ENCODE peak calls at places on chromosomes 11 and 22, in eight cellular contexts. One of them, this sample, is unnamed.

GRCh38 chr11:61116426-61117214 is 14.3 kb downstream of the CD5 start:
- DNase-seq in NB4: no peak
- DNase-seq in Caco-2: no peak
- DNase-seq in adrenal gland: no peak
- DNase-seq in tibial artery: no peak
- DNase-seq in cardiac muscle cell: no peak
- DNase-seq in left lung: no peak
- DNase-seq in fibroblast of pulmonary artery: no peak
- DNase-seq in this sample: no peak

GRCh38 chr11:2393111-2393868 is 7.3 kb upstream of the TSSC4 start:
- DNase-seq in tibial artery: no peak
- DNase-seq in NB4: no peak
- DNase-seq in adrenal gland: no peak
- DNase-seq in Caco-2: no peak
- DNase-seq in fibroblast of pulmonary artery: no peak
- DNase-seq in cardiac muscle cell: no peak
- DNase-seq in left lung: no peak
- DNase-seq in this sample: no peak

GRCh38 chr11:18145025-18145424 is 12.7 kb downstream of the MRGPRX3 start:
- DNase-seq in adrenal gland: no peak
- DNase-seq in NB4: peak
- DNase-seq in fibroblast of pulmonary artery: no peak
- DNase-seq in left lung: no peak
- DNase-seq in tibial artery: no peak
- DNase-seq in Caco-2: no peak
- DNase-seq in cardiac muscle cell: no peak
- DNase-seq in this sample: no peak

GRCh38 chr11:127632971-127633680 is 632.6 kb upstream of the KIRREL3 start:
- DNase-seq in fibroblast of pulmonary artery: no peak
- DNase-seq in left lung: no peak
- DNase-seq in NB4: no peak
- DNase-seq in Caco-2: no peak
- DNase-seq in tibial artery: no peak
- DNase-seq in adrenal gland: no peak
- DNase-seq in cardiac muscle cell: no peak
- DNase-seq in this sample: no peak

GRCh38 chr11:108338750-108339149 is 115.9 kb downstream of the ATM start:
- DNase-seq in left lung: no peak
- DNase-seq in fibroblast of pulmonary artery: no peak
- DNase-seq in adrenal gland: no peak
- DNase-seq in NB4: no peak
- DNase-seq in cardiac muscle cell: no peak
- DNase-seq in Caco-2: no peak
- DNase-seq in tibial artery: no peak
- DNase-seq in this sample: no peak

GRCh38 chr11:84824624-84825023 is 802.5 kb downstream of the DLG2 start:
- DNase-seq in fibroblast of pulmonary artery: no peak
- DNase-seq in left lung: no peak
- DNase-seq in adrenal gland: no peak
- DNase-seq in NB4: peak
- DNase-seq in Caco-2: no peak
- DNase-seq in cardiac muscle cell: peak
- DNase-seq in tibial artery: no peak
- DNase-seq in this sample: no peak

GRCh38 chr11:19332476-19332875 is 91.7 kb upstream of the E2F8 start:
- DNase-seq in fibroblast of pulmonary artery: no peak
- DNase-seq in Caco-2: no peak
- DNase-seq in cardiac muscle cell: no peak
- DNase-seq in adrenal gland: no peak
- DNase-seq in left lung: no peak
- DNase-seq in tibial artery: no peak
- DNase-seq in NB4: no peak
- DNase-seq in this sample: no peak

GRCh38 chr11:118139578-118139977 is 13.0 kb downstream of the SCN4B start:
- DNase-seq in Caco-2: peak
- DNase-seq in NB4: no peak
- DNase-seq in tibial artery: no peak
- DNase-seq in adrenal gland: no peak
- DNase-seq in left lung: no peak
- DNase-seq in fibroblast of pulmonary artery: no peak
- DNase-seq in cardiac muscle cell: no peak
- DNase-seq in this sample: no peak

GRCh38 chr11:104881117-104881794 is 17.0 kb downstream of the CASP12 start:
- DNase-seq in NB4: no peak
- DNase-seq in adrenal gland: no peak
- DNase-seq in tibial artery: no peak
- DNase-seq in cardiac muscle cell: no peak
- DNase-seq in Caco-2: no peak
- DNase-seq in left lung: no peak
- DNase-seq in fibroblast of pulmonary artery: no peak
- DNase-seq in this sample: no peak

GRCh38 chr22:26399288-26399687 is 29.8 kb upstream of the ASPHD2 start:
- DNase-seq in left lung: no peak
- DNase-seq in tibial artery: no peak
- DNase-seq in cardiac muscle cell: no peak
- DNase-seq in NB4: no peak
- DNase-seq in fibroblast of pulmonary artery: peak
- DNase-seq in adrenal gland: no peak
- DNase-seq in Caco-2: no peak
- DNase-seq in this sample: no peak

DNA sequence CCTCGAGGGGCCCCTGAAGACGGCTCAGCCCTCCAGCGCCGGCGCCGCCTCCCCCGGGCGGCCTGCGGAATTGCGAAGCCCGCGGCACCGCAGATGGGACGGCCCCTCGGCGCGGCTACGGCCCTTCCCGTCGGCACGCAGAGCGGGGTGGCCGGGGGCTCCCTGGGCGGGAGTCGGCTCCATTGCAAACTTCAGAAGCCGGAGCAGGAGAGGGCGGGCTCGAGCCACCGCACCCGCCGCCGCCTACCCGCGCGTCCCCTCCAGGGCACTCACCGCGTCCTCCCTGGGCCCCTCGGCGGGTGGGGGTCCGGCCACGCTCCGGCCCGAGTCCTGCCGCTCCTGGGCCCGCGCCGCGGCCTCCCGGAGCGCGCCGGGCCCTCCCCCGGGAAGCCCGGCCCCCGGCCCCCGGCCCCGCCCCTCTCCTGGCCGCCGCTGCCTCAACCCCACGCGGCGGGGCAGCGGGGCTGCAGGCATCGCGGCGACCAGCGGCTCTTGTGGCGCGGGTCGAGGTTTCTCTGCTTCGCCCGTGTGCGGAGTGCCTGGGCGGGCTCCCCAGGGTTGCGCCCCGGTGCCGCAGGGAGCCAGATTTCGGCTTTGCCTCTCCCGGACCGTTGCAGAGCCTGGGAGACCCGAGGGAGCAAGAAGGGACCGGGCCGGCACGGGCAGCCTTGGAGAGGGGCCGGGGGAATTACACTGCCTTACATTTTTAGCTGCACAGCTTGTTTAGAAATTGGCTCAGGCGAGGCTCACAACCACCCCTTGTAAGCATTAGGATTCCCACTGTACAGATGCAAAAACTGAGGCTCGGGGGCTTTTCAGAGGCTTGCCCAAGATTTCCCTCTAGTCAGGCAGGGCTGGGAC is at the start of gene PACSIN3:
- DNase-seq in left lung: peak
- DNase-seq in Caco-2: peak
- DNase-seq in cardiac muscle cell: peak
- DNase-seq in fibroblast of pulmonary artery: peak
- DNase-seq in NB4: peak
- DNase-seq in adrenal gland: no peak
- DNase-seq in tibial artery: peak
- DNase-seq in this sample: peak
- TF ChIP-seq CTCF in left lung: no peak
- TF ChIP-seq CTCF in Caco-2: no peak
- TF ChIP-seq CTCF in cardiac muscle cell: peak
- TF ChIP-seq CTCF in fibroblast of pulmonary artery: no peak
- TF ChIP-seq CTCF in NB4: no peak
- TF ChIP-seq CTCF in adrenal gland: peak
- TF ChIP-seq CTCF in tibial artery: no peak
- TF ChIP-seq CTCF in this sample: no peak

DNA sequence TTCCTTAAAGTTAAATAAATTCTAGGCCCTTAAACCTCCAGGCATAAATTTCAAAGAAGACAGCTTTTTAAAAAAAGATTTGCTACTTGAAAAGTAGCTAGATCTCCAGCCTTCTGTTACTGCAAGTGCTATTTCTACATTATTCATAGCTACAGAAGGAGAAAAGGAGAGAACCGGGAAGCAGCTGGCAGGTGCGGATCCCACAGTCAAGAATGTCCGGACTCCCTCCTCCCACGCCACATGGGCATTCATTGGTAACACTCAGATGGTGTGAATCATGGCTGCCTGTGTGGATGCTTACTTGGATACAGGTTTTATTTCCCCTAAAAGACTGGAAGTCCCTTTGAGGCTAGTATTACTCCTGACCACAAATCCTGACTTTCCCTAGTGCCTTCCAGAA is 39.5 kb upstream of the YPEL1 start:
- DNase-seq in fibroblast of pulmonary artery: peak
- DNase-seq in adrenal gland: peak
- DNase-seq in cardiac muscle cell: no peak
- DNase-seq in left lung: no peak
- DNase-seq in NB4: no peak
- DNase-seq in Caco-2: no peak
- DNase-seq in tibial artery: no peak
- DNase-seq in this sample: no peak
- TF ChIP-seq CTCF in fibroblast of pulmonary artery: no peak
- TF ChIP-seq CTCF in adrenal gland: no peak
- TF ChIP-seq CTCF in cardiac muscle cell: no peak
- TF ChIP-seq CTCF in left lung: no peak
- TF ChIP-seq CTCF in NB4: no peak
- TF ChIP-seq CTCF in Caco-2: no peak
- TF ChIP-seq CTCF in tibial artery: peak
- TF ChIP-seq CTCF in this sample: no peak

GRCh38 chr11:32440372-32440888 is 5.1 kb upstream of the WT1 start:
- DNase-seq in left lung: no peak
- DNase-seq in fibroblast of pulmonary artery: no peak
- DNase-seq in NB4: no peak
- DNase-seq in Caco-2: no peak
- DNase-seq in tibial artery: no peak
- DNase-seq in cardiac muscle cell: no peak
- DNase-seq in adrenal gland: no peak
- DNase-seq in this sample: no peak
- TF ChIP-seq CTCF in left lung: no peak
- TF ChIP-seq CTCF in fibroblast of pulmonary artery: no peak
- TF ChIP-seq CTCF in NB4: no peak
- TF ChIP-seq CTCF in Caco-2: no peak
- TF ChIP-seq CTCF in tibial artery: no peak
- TF ChIP-seq CTCF in cardiac muscle cell: no peak
- TF ChIP-seq CTCF in adrenal gland: no peak
- TF ChIP-seq CTCF in this sample: no peak

DNA sequence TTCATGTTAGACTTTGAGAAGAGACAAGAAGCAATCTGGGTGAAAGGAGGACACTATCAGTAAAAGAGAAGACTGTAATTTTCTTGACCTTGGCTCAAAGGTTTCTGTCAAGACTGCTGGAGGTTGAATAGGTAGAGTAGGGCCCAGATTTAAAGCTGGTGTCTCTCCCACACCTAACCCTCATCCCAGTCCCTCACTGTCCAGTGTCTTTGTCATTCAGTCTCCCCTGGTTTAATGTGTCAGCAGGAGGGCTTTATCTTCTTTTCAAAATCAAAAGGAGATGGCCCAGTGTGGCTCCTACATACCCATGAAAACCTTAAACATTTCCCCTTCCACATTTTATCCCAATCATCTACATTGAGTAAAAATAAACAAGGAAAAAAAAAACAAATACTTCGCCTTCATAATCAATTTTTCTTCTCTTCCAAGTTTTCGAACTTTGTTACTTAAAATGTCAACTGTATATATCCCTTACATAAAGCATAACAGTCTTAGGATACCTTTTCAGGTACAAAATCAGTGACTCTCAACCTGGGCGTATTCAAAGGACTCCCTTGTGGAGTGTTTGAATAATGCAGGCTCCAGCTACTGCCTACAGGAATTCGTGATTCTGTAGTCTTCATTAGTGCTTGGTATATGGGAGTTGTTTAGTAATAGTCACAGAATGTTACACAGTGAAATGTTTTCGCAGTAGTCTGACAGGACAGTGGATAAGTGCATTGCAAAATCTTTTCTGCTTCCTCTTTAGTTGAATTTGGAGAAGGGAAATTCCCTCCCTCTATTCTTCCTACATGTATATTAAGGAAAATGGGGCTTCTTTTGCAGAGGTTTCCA is 87.2 kb downstream of the FAT3 start:
- DNase-seq in NB4: no peak
- DNase-seq in fibroblast of pulmonary artery: peak
- DNase-seq in adrenal gland: no peak
- DNase-seq in cardiac muscle cell: no peak
- DNase-seq in tibial artery: no peak
- DNase-seq in left lung: no peak
- DNase-seq in Caco-2: no peak
- DNase-seq in this sample: no peak
- TF ChIP-seq CTCF in NB4: no peak
- TF ChIP-seq CTCF in fibroblast of pulmonary artery: no peak
- TF ChIP-seq CTCF in adrenal gland: no peak
- TF ChIP-seq CTCF in cardiac muscle cell: no peak
- TF ChIP-seq CTCF in tibial artery: no peak
- TF ChIP-seq CTCF in left lung: no peak
- TF ChIP-seq CTCF in Caco-2: no peak
- TF ChIP-seq CTCF in this sample: no peak

GRCh38 chr11:8688414-8689362 is 6.1 kb downstream of the RPL27A start:
- DNase-seq in cardiac muscle cell: peak
- DNase-seq in fibroblast of pulmonary artery: peak
- DNase-seq in adrenal gland: peak
- DNase-seq in Caco-2: peak
- DNase-seq in left lung: peak
- DNase-seq in NB4: peak
- DNase-seq in tibial artery: peak
- DNase-seq in this sample: peak
- TF ChIP-seq CTCF in cardiac muscle cell: peak
- TF ChIP-seq CTCF in fibroblast of pulmonary artery: no peak
- TF ChIP-seq CTCF in adrenal gland: peak
- TF ChIP-seq CTCF in Caco-2: peak
- TF ChIP-seq CTCF in left lung: no peak
- TF ChIP-seq CTCF in NB4: no peak
- TF ChIP-seq CTCF in tibial artery: peak
- TF ChIP-seq CTCF in this sample: no peak